ENCODE peak calls at places on chromosomes 4 and X, in five cellular contexts. R, O, P, X and Y are unnamed samples.

GRCh38 chrX:1582686-1583437 is 8.5 kb upstream of the AKAP17A start:
- DNase-seq in R (no peak), O (peak), P (peak), X (peak), Y (no peak)

GRCh38 chr4:104446431-104446925 is 48.2 kb downstream of the CXXC4 start:
- DNase-seq in R (no peak), O (no peak), P (no peak), X (no peak), Y (no peak)

GRCh38 chr4:185799442-185799841 is 12.6 kb downstream of the SORBS2 start:
- DNase-seq in R (no peak), O (no peak), P (no peak), X (no peak), Y (no peak)

GRCh38 chr4:177297781-177298391 is 11.8 kb upstream of the NEIL3 start:
- DNase-seq in R (no peak), O (no peak), P (no peak), X (no peak), Y (no peak)

GRCh38 chrX:10087391-10087790 is 69.4 kb upstream of the CLCN4 start:
- DNase-seq in R (no peak), O (no peak), P (no peak), X (no peak), Y (no peak)

GRCh38 chrX:128804828-128805227 is 718.5 kb downstream of the SMARCA1 start:
- DNase-seq in R (no peak), O (no peak), P (no peak), X (no peak), Y (no peak)

GRCh38 chrX:42028113-42028512 is 104.8 kb upstream of the CASK start:
- DNase-seq in R (no peak), O (no peak), P (no peak), X (no peak), Y (no peak)

GRCh38 chrX:8067754-8068469 is 103.2 kb downstream of the VCX2 start:
- DNase-seq in R (no peak), O (peak), P (peak), X (no peak), Y (no peak)

GRCh38 chr4:158823461-158823873 is 54.6 kb downstream of the FNIP2 start:
- DNase-seq in R (no peak), O (no peak), P (peak), X (peak), Y (no peak)